ENCODE peak calls at places on chromosomes 4 and X, in eight cellular contexts. H, D, P, X, S, Q, Z and O are unnamed samples.

GRCh38 chr4:57351716-57352115 is 241.5 kb upstream of the IGFBP7 start:
- DNase-seq in Q (no peak), P (no peak), D (no peak), Z (no peak), X (no peak), S (peak), H (no peak), O (no peak)

GRCh38 chrX:79375340-79375739 is 8.2 kb upstream of the ITM2A start:
- DNase-seq in Q (no peak), P (no peak), H (no peak), X (no peak), Z (no peak), S (no peak), D (no peak), O (no peak)

GRCh38 chrX:151977009-151977408 is 2.5 kb upstream of the GABRE start:
- DNase-seq in Q (peak), P (no peak), Z (no peak), D (peak), X (no peak), S (no peak), H (no peak), O (peak)

GRCh38 chr4:132910226-132910748 is 238.8 kb upstream of the PCDH10 start:
- DNase-seq in H (no peak), Z (no peak), S (no peak), P (no peak), X (no peak), D (no peak), Q (no peak), O (no peak)

GRCh38 chr4:55175779-55176231 is 50.4 kb upstream of the KDR start:
- DNase-seq in Q (peak), H (peak), X (peak), Z (no peak), D (peak), P (no peak), S (peak), O (no peak)

GRCh38 chr4:99438578-99438875 is 3.4 kb upstream of the ADH7 start:
- DNase-seq in Z (no peak), H (no peak), D (no peak), P (no peak), S (no peak), X (no peak), Q (peak), O (no peak)

GRCh38 chrX:39814391-39814790 is 283.4 kb downstream of the BCOR start:
- DNase-seq in H (peak), X (no peak), P (peak), D (peak), Q (peak), S (peak), Z (no peak), O (peak)

GRCh38 chr4:185513489-185514181 is 21.7 kb downstream of the PDLIM3 start:
- DNase-seq in H (no peak), X (peak), Z (no peak), D (no peak), S (no peak), Q (peak), P (peak), O (no peak)

GRCh38 chr4:183329244-183329643 is 7.0 kb upstream of the CLDN24 start:
- DNase-seq in Q (no peak), Z (no peak), D (no peak), X (no peak), H (no peak), P (no peak), S (no peak), O (no peak)

GRCh38 chr4:109214622-109215350 is 87.7 kb downstream of the COL25A1 start:
- DNase-seq in P (no peak), Q (peak), H (no peak), S (no peak), D (no peak), Z (no peak), X (no peak), O (no peak)